ENCODE peak calls at places on chromosome 19, in five cellular contexts. One of them, this sample, is unnamed.

GRCh38 chr19:38433268-38433733 is at the start of gene RYR1:
- DNase-seq in AG10803: no peak
- DNase-seq in Caki2: no peak
- DNase-seq in lower leg skin: peak; percentile 31
- DNase-seq in progenitor cell of endocrine pancreas: no peak
- DNase-seq in this sample: no peak

GRCh38 chr19:2668188-2668763 is 34.2 kb downstream of the GNG7 start:
- DNase-seq in AG10803: no peak
- DNase-seq in Caki2: no peak
- DNase-seq in lower leg skin: no peak
- DNase-seq in progenitor cell of endocrine pancreas: no peak
- DNase-seq in this sample: no peak

GRCh38 chr19:38266981-38267597 is 2.7 kb downstream of the SPINT2 start:
- DNase-seq in AG10803: no peak
- DNase-seq in Caki2: peak; percentile 92
- DNase-seq in lower leg skin: no peak
- DNase-seq in progenitor cell of endocrine pancreas: no peak
- DNase-seq in this sample: no peak

GRCh38 chr19:2059422-2060201 is 8.6 kb upstream of the MKNK2 start:
- DNase-seq in AG10803: peak; percentile 93
- DNase-seq in Caki2: peak; percentile 94
- DNase-seq in lower leg skin: peak; percentile 66
- DNase-seq in progenitor cell of endocrine pancreas: no peak
- DNase-seq in this sample: peak; percentile 92

GRCh38 chr19:41324921-41325639 is 15.1 kb downstream of the CCDC97 start:
- DNase-seq in AG10803: peak; percentile 78
- DNase-seq in Caki2: peak; percentile 82
- DNase-seq in lower leg skin: peak; percentile 51
- DNase-seq in progenitor cell of endocrine pancreas: no peak
- DNase-seq in this sample: peak; percentile 89

GRCh38 chr19:46373573-46374359 is 26.9 kb downstream of the PPP5C start:
- DNase-seq in AG10803: peak; percentile 58
- DNase-seq in Caki2: peak; percentile 99
- DNase-seq in lower leg skin: peak; percentile 83
- DNase-seq in progenitor cell of endocrine pancreas: peak; percentile 37
- DNase-seq in this sample: peak; percentile 94

GRCh38 chr19:46412034-46412982 is 1.1 kb downstream of the CCDC8 start:
- DNase-seq in AG10803: no peak
- DNase-seq in Caki2: no peak
- DNase-seq in lower leg skin: no peak
- DNase-seq in progenitor cell of endocrine pancreas: no peak
- DNase-seq in this sample: no peak

GRCh38 chr19:1290699-1291651 is 5.3 kb downstream of the EFNA2 start:
- DNase-seq in AG10803: no peak
- DNase-seq in Caki2: no peak
- DNase-seq in lower leg skin: no peak
- DNase-seq in progenitor cell of endocrine pancreas: no peak
- DNase-seq in this sample: no peak

GRCh38 chr19:52991021-52991420 is 22.7 kb upstream of the ERVV-1 start:
- DNase-seq in AG10803: no peak
- DNase-seq in Caki2: no peak
- DNase-seq in lower leg skin: no peak
- DNase-seq in progenitor cell of endocrine pancreas: no peak
- DNase-seq in this sample: no peak

GRCh38 chr19:58538257-58539168 is 5.4 kb upstream of the TRIM28 start:
- DNase-seq in AG10803: no peak
- DNase-seq in Caki2: no peak
- DNase-seq in lower leg skin: no peak
- DNase-seq in progenitor cell of endocrine pancreas: peak; percentile 73
- DNase-seq in this sample: no peak

GRCh38 chr19:14375582-14376291 is 5.5 kb upstream of the ADGRE5 start:
- DNase-seq in AG10803: peak; percentile 37
- DNase-seq in Caki2: no peak
- DNase-seq in lower leg skin: no peak
- DNase-seq in progenitor cell of endocrine pancreas: no peak
- DNase-seq in this sample: no peak

GRCh38 chr19:35940078-35940775 is 4.1 kb downstream of the LRFN3 start:
- DNase-seq in AG10803: no peak
- DNase-seq in Caki2: no peak
- DNase-seq in lower leg skin: no peak
- DNase-seq in progenitor cell of endocrine pancreas: no peak
- DNase-seq in this sample: no peak

GRCh38 chr19:35318679-35319448 is 10.1 kb upstream of the CD22 start:
- DNase-seq in AG10803: peak; percentile 73
- DNase-seq in Caki2: peak; percentile 100
- DNase-seq in lower leg skin: peak; percentile 84
- DNase-seq in progenitor cell of endocrine pancreas: no peak
- DNase-seq in this sample: no peak

GRCh38 chr19:40791349-40791748 is 7.6 kb upstream of the EGLN2 start:
- DNase-seq in AG10803: no peak
- DNase-seq in Caki2: no peak
- DNase-seq in lower leg skin: no peak
- DNase-seq in progenitor cell of endocrine pancreas: no peak
- DNase-seq in this sample: no peak

GRCh38 chr19:39647918-39648317 is 7.8 kb upstream of the LGALS16 start:
- DNase-seq in AG10803: no peak
- DNase-seq in Caki2: no peak
- DNase-seq in lower leg skin: no peak
- DNase-seq in progenitor cell of endocrine pancreas: no peak
- DNase-seq in this sample: no peak

GRCh38 chr19:17938092-17938845 is 5.5 kb downstream of the CCDC124 start:
- DNase-seq in AG10803: peak; percentile 81
- DNase-seq in Caki2: peak; percentile 80
- DNase-seq in lower leg skin: peak; percentile 74
- DNase-seq in progenitor cell of endocrine pancreas: peak; percentile 75
- DNase-seq in this sample: peak; percentile 89

GRCh38 chr19:48102870-48103751 is 7.5 kb downstream of the PLA2G4C start:
- DNase-seq in AG10803: peak; percentile 52
- DNase-seq in Caki2: no peak
- DNase-seq in lower leg skin: no peak
- DNase-seq in progenitor cell of endocrine pancreas: peak; percentile 17
- DNase-seq in this sample: no peak

GRCh38 chr19:57110592-57111328 is 9.0 kb upstream of the USP29 start:
- DNase-seq in AG10803: no peak
- DNase-seq in Caki2: no peak
- DNase-seq in lower leg skin: no peak
- DNase-seq in progenitor cell of endocrine pancreas: no peak
- DNase-seq in this sample: no peak

GRCh38 chr19:5452594-5453565 is 2.3 kb upstream of the ZNRF4 start:
- DNase-seq in AG10803: peak; percentile 8
- DNase-seq in Caki2: peak; percentile 11
- DNase-seq in lower leg skin: no peak
- DNase-seq in progenitor cell of endocrine pancreas: no peak
- DNase-seq in this sample: no peak